ENCODE peak calls at places on chromosomes 12 and 14, in seven cellular contexts. T is GM18507; H is naive thymus-derived CD8-positive, alpha-beta T cell; L is NCI-H345; Y is SHP77; F is GM03348; E is activated B cell treated with CpG ODN at 0.5 μM for 24 hours. G is an unnamed sample.

GRCh38 chr12:124391340-124392261 is 96.7 kb downstream of the RFLNA start:
- DNase-seq in T (peak), L (no peak), E (peak), Y (no peak), H (no peak), F (peak), G (peak)

GRCh38 chr14:24256960-24257359 is 6.0 kb downstream of the TGM1 start:
- DNase-seq in Y (no peak), E (no peak), F (no peak), H (no peak), L (no peak), T (no peak), G (no peak)

GRCh38 chr14:52351561-52352491 is 37.7 kb downstream of the PTGER2 start:
- DNase-seq in H (no peak), E (no peak), Y (no peak), L (no peak), T (peak), F (peak), G (no peak)

GRCh38 chr14:100246809-100247428 is 8.0 kb downstream of the YY1 start:
- DNase-seq in T (no peak), L (peak), E (no peak), H (no peak), Y (peak), F (peak), G (no peak)

GRCh38 chr12:49529409-49529808 is 9.4 kb upstream of the KCNH3 start:
- DNase-seq in L (no peak), T (no peak), H (no peak), E (no peak), Y (no peak), F (no peak), G (peak)

GRCh38 chr12:100128509-100128908 is 14.2 kb downstream of the BLTP3B start:
- DNase-seq in F (peak), H (no peak), E (no peak), T (no peak), L (no peak), Y (peak), G (peak)

GRCh38 chr12:57235012-57235727 is 5.7 kb downstream of the SHMT2 start:
- DNase-seq in F (no peak), L (no peak), E (no peak), Y (peak), T (no peak), H (no peak), G (no peak)

GRCh38 chr14:53640695-53641094 is 315.9 kb downstream of the BMP4 start:
- DNase-seq in E (no peak), H (no peak), L (no peak), F (no peak), T (no peak), Y (no peak), G (no peak)

G was measured in HL-60.